ENCODE peak calls at places on chromosomes 13 and 19, in four cellular contexts. Y, R, B and S are unnamed samples. For H3K4me1 and H3K9me3, the result is how much of the 10 kb centered on the place peaks cover.

GRCh38 chr13:76976488-76976887 is 15.4 kb upstream of the CLN5 start:
- DNase-seq in Y (no peak), R (no peak), B (no peak), S (no peak)

GRCh38 chr13:25473864-25474263 is 102.1 kb downstream of the ATP8A2 start:
- DNase-seq in Y (no peak), R (no peak), B (no peak), S (no peak)

GRCh38 chr13:26340812-26341211 is 86.9 kb downstream of the CDK8 start:
- DNase-seq in Y (no peak), R (no peak), B (no peak), S (no peak)

GRCh38 chr19:46416077-46416709 is 2.8 kb upstream of the CCDC8 start:
- DNase-seq in Y (peak), R (peak), B (peak), S (peak)

GRCh38 chr19:33000510-33000909 is 28.5 kb downstream of the FAAP24 start:
- DNase-seq in Y (no peak), R (no peak), B (no peak), S (no peak)

GRCh38 chr13:71115301-71115700 is 751.7 kb downstream of the DACH1 start:
- DNase-seq in Y (no peak), R (no peak), B (no peak), S (no peak)

GRCh38 chr19:46513461-46514236 is 18.0 kb upstream of the PNMA8B start:
- DNase-seq in Y (peak), R (peak), B (peak), S (peak)

GRCh38 chr19:16371540-16371986 is 46.9 kb downstream of the KLF2 start:
- DNase-seq in Y (peak), R (no peak), B (peak), S (peak)

GRCh38 chr13:80251403-80251802 is 89.5 kb downstream of the SPRY2 start:
- DNase-seq in Y (no peak), R (peak), B (no peak), S (no peak)

GRCh38 chr13:85659493-85659892 is 139.7 kb downstream of the SLITRK6 start:
- DNase-seq in Y (no peak), R (no peak), B (no peak), S (no peak)

GRCh38 chr13:29640665-29641064 is 45.2 kb upstream of the SLC7A1 start:
- DNase-seq in Y (no peak), R (no peak), B (no peak), S (no peak)

GRCh38 chr13:79451500-79451962 is 29.4 kb upstream of the NDFIP2 start:
- DNase-seq in Y (no peak), R (no peak), B (no peak), S (peak)

GRCh38 chr19:14554382-14554812 is 17.5 kb downstream of the NDUFB7 start:
- DNase-seq in Y (no peak), R (no peak), B (no peak), S (peak)

GRCh38 chr19:38233740-38234251 is 9.8 kb upstream of the DPF1 start:
- DNase-seq in Y (peak), R (peak), B (peak), S (peak)

GRCh38 chr19:608155-609000 is 18.7 kb downstream of the HCN2 start:
- DNase-seq in Y (no peak), R (no peak), B (no peak), S (no peak)

GRCh38 chr13:43880930-43881329 is 1.2 kb downstream of the LACC1 start:
- DNase-seq in Y (no peak), R (no peak), B (no peak), S (no peak)

GRCh38 chr13:44093607-44094583 is 214.2 kb downstream of the LACC1 start:
- DNase-seq in Y (no peak), R (no peak), B (no peak), S (no peak)

GRCh38 chr19:19319725-19320361 is 466 bp downstream of the SUGP1 start:
- DNase-seq in Y (no peak), R (no peak), B (no peak), S (peak)

GRCh38 chr19:4575267-4575793 is 15.8 kb upstream of the SEMA6B start:
- DNase-seq in Y (peak), R (peak), B (peak), S (no peak)

GRCh38 chr13:66660013-66660804 is 569.9 kb downstream of the PCDH9 start:
- DNase-seq in Y (no peak), R (no peak), B (no peak), S (no peak)

GRCh38 chr19:43620061-43621001 is 902 bp upstream of the ZNF428 start:
- DNase-seq in Y (peak), R (no peak), B (no peak), S (no peak)

GRCh38 chr19:55611300-55611982 is 6.0 kb downstream of the ZNF865 start:
- DNase-seq in Y (no peak), R (no peak), B (no peak), S (no peak)

GRCh38 chr13:114035186-114035582 is 61.3 kb upstream of the C13orf46 start:
- DNase-seq in Y (no peak), R (no peak), B (no peak), S (no peak)

GRCh38 chr13:114035583-114036501 is 62.0 kb upstream of the C13orf46 start:
- DNase-seq in Y (no peak), R (peak), B (peak), S (no peak)

GRCh38 chr13:114032121-114032799 is 58.4 kb upstream of the C13orf46 start:
- DNase-seq in Y (no peak), R (no peak), B (no peak), S (no peak)

GRCh38 chr13:114033541-114034315 is 59.9 kb upstream of the C13orf46 start:
- DNase-seq in Y (no peak), R (no peak), B (no peak), S (no peak)

DNA sequence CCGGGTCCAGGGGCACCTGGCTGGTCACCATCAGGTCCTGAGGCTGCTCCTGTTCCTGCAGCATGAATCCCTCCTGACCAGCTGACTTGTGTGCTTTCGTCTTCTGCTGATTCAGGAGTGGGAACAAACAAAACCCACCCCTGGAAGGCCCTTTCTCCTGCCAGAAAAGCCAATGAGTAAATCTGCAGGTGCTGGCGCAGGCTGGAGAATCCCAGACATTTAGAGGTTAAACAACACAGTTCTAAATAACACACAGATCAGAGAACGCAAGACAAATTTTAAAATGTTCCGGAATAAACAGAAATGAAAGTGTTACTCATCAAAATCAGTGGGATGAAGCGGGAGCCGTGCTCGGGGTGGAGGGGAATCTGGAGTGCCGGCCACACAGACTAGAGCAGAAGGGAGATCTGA is 60.6 kb upstream of the C13orf46 start:
- DNase-seq in Y (no peak), R (no peak), B (no peak), S (no peak)
- H3K4me3 ChIP-seq in Y (peak), R (peak), B (no peak), S (no peak)

DNA sequence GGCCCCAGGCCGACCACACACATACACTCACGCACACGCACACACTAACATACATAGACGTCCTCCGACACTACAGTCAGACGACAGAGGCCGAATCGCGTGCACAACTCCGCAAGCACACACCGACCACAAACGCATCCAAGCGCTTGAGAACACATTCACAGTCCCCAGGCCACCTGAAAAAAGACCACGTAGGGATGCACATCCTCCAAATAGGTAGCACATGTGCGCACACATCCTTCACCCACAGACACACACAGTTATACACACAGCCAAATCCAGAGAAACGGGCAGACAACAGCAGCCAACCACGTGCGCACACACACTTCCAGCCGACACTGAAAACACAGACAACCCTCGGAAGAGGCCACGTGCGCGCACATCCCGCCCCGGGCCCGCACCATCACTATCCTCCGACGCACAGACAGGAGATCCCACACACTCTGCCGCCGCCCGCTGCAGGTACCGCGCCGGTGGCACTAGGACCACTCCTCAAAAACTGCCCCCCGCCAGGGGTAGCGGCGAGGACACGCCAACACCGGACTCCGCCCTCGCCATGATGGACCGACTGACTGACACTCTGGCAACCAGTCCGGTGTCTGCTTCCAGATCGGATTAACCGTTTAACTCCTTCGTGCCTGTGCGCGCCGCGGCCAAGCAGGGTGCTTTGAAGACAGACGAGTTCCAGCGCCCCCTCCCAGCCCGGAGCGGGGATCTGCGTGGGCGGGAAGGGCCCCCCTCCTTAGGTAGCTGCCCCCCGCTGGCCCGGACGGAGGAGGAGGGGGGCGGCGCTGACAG is 493 bp upstream of the PDE4A start:
- DNase-seq in Y (no peak), R (no peak), B (no peak), S (no peak)
- H3K4me1 ChIP-seq in Y (half or more), R (under half), B (under half), S (under half)

DNA sequence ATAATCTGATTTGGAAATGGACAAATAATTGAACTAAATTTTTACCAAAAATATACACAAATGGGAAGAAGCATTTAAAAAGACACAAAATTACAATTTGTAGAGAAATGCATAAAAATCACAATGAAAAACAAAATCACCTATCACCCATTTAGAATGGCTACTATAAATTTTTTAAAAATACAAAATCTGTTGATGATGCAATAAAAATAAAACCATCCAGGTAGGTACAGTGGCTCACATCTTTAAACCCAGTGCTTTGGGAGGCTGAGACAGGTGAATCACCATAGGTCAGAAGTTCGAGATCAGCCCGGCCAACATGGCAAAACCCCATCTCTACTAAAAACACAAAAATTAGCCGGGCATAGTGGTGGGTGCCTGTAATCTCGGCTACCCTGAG is 23.5 kb downstream of the ZNF43 start:
- DNase-seq in Y (no peak), R (no peak), B (no peak), S (no peak)
- H3K9me3 ChIP-seq in Y (half or more), R (half or more), B (half or more), S (half or more)

GRCh38 chr19:36265064-36265463 is 50.2 kb downstream of the ZNF146 start:
- DNase-seq in Y (no peak), R (no peak), B (no peak), S (no peak)

GRCh38 chr19:36265856-36266374 is 51.0 kb downstream of the ZNF146 start:
- DNase-seq in Y (no peak), R (no peak), B (no peak), S (no peak)

GRCh38 chr19:36267061-36267845 is 52.3 kb downstream of the ZNF146 start:
- DNase-seq in Y (no peak), R (no peak), B (no peak), S (no peak)

DNA sequence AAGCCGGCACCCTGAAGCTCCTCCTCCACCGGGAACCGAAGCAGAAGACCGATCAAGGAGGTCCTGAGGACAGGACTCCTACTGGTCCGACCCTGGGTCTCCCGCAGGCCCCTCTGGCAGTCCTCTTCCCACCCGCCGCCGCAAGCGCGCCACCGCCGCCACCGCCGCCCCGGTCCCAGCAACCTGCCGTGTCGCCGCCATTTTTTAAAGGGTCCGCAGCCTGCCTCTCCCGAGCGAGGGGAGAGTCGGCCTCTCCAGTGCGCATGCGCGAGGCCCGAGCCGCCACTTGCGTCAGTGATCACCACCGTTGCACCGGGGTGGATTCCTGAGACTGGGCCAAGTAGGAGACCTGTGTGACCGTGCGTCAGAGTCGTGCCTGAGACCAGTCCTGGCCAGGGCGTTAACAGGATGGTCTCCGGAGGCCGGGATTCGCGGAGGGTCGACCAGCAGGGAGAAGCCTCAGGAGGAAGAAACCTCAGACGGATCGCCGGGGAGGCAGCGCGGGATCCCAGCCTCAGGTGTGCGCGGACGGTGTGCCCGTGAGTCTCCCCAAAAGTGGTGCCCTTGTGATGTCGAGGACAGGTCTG is 51.6 kb downstream of the ZNF146 start:
- DNase-seq in Y (no peak), R (no peak), B (peak), S (no peak)
- H3K4me3 ChIP-seq in Y (peak), R (no peak), B (no peak), S (no peak)

GRCh38 chr19:17488593-17489391 is 18.5 kb downstream of the SLC27A1 start:
- DNase-seq in Y (peak), R (no peak), B (peak), S (peak)
- H3K4me1 ChIP-seq in Y (under half), R (under half), B (under half), S (under half)

DNA sequence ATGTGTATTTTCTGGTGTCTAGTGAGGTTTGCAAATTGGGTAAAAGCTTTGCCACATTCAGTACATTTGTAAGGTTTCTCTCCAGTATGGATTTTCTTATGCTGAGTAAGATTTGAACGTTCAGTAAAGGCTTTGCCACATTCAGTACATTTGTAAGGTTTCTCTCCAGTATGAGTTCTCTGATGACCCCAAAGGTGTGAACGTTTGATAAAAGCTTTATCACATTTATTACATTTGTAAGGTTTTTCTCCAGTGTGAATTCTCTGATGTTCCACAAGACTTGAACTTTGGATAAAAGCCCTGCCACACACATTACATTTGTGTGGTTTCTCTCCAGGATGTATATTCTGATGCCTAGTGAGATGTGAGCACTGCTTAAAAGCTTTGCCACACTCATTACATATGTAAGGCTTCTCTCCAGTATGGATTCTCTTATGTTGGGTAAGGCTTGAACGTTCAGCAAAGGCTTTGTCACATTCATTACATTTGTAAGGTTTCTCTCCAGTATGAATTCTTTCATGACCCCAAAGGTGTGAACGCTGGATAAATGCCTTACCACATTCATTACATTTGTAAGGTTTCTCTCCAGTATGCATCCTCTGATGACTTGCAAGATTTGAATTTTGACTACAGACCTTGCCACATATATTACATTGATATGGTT is 17.4 kb downstream of the ZNF677 start:
- DNase-seq in Y (no peak), R (no peak), B (no peak), S (no peak)
- H3K9me3 ChIP-seq in Y (half or more), R (half or more), B (half or more), S (half or more)

GRCh38 chr19:3065675-3066357 is 3.5 kb upstream of the TLE5 start:
- DNase-seq in Y (no peak), R (no peak), B (no peak), S (peak)
- H3K4me3 ChIP-seq in Y (no peak), R (no peak), B (no peak), S (no peak)

GRCh38 chr19:41354343-41354974 is 737 bp upstream of the TGFB1 start:
- DNase-seq in Y (peak), R (no peak), B (no peak), S (peak)

GRCh38 chr19:41355035-41355434 is 1.3 kb upstream of the TGFB1 start:
- DNase-seq in Y (no peak), R (no peak), B (no peak), S (no peak)

GRCh38 chr19:41357746-41358145 is 4.0 kb upstream of the TGFB1 start:
- DNase-seq in Y (no peak), R (no peak), B (no peak), S (no peak)

GRCh38 chr19:41356984-41357739 is 3.4 kb upstream of the TGFB1 start:
- DNase-seq in Y (no peak), R (no peak), B (no peak), S (no peak)

DNA sequence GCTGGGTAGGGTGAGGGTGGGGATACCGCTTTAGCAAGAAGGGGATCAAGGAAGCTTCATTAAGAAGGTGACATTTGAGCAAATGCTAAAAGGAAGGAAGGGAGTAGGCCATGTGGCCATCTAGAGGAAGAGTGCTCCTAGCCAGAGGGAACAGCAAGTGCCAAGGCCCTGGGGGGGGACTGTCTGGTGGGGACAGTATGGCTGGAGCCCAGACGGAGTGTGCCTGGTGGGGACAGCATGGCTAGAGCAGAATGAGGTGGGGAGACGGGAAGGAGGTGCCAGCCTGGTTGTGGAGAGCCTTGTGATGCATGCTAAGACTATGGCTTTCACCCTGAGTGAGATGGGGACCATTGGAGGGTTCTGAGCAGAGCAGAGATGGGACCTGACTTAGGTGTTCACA is 2.1 kb upstream of the TGFB1 start:
- DNase-seq in Y (peak), R (no peak), B (no peak), S (no peak)
- H3K4me1 ChIP-seq in Y (under half), R (under half), B (under half), S (under half)

GRCh38 chr19:41480336-41480735 is 37.4 kb downstream of the ERICH4 start:
- DNase-seq in Y (no peak), R (no peak), B (no peak), S (no peak)
- H3K9me3 ChIP-seq in Y (under half), R (under half), B (under half), S (under half)

GRCh38 chr13:83691966-83692365 is 190.3 kb downstream of the SLITRK1 start:
- DNase-seq in Y (no peak), R (no peak), B (no peak), S (no peak)

DNA sequence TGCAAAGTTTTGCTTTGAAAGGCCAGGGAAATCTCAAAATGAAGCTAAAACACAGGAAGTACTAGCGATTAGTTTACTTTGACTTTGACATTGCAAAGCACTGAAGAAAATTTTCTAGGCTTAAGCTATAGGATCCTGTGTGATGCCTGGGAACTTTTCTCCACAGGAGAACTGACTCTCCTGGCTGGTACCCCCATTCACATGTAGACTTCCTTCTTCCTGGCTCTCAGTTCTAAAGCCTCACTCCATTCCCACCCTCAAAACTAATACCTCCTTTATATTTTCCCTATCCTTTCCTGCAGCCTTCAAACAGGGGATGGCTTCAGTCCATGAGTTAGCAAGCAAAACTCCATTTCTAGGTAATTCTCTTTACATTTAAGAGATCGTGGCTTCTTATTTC is 189.5 kb downstream of the SLITRK1 start:
- DNase-seq in Y (no peak), R (no peak), B (no peak), S (no peak)
- H3K4me3 ChIP-seq in Y (no peak), R (no peak), B (no peak), S (no peak)